ENCODE peak calls at places on chromosomes 7 and 10, in six cellular contexts. N, W, J, Q, P and A are unnamed samples.

GRCh38 chr7:134777908-134778580 is 1.4 kb upstream of the CALD1 start:
- DNase-seq in Q (no peak), J (no peak), P (no peak), W (no peak), N (no peak), A (no peak)

GRCh38 chr10:71440506-71441035 is 43.9 kb downstream of the CDH23 start:
- DNase-seq in J (no peak), N (no peak), W (no peak), P (no peak), Q (no peak), A (no peak)

GRCh38 chr7:45573636-45574470 is at the start of gene ADCY1:
- DNase-seq in P (no peak), Q (peak), W (no peak), J (peak), N (peak), A (no peak)

GRCh38 chr7:22189741-22190140 is 167.2 kb downstream of the RAPGEF5 start:
- DNase-seq in J (no peak), P (no peak), N (no peak), Q (no peak), W (no peak), A (no peak)

GRCh38 chr7:112001089-112001826 is 204.9 kb downstream of the DOCK4 start:
- DNase-seq in J (no peak), Q (no peak), N (no peak), P (no peak), W (no peak), A (no peak)

GRCh38 chr7:32533313-32534024 is 38.2 kb downstream of the AVL9 start:
- DNase-seq in N (no peak), P (no peak), Q (no peak), W (no peak), J (no peak), A (no peak)

GRCh38 chr10:77163670-77164348 is 473.8 kb downstream of the KCNMA1 start:
- DNase-seq in W (no peak), P (no peak), Q (peak), J (no peak), N (peak), A (no peak)

GRCh38 chr10:114110174-114110972 is 63.6 kb downstream of the CCDC186 start:
- DNase-seq in W (no peak), Q (no peak), N (no peak), J (no peak), P (no peak), A (no peak)

GRCh38 chr10:64648915-64649314 is 1127.7 kb downstream of the REEP3 start:
- DNase-seq in W (no peak), Q (peak), P (no peak), N (no peak), J (no peak), A (no peak)

GRCh38 chr7:47418910-47419309 is 163.0 kb downstream of the TNS3 start:
- DNase-seq in P (no peak), Q (no peak), J (no peak), W (no peak), N (no peak), A (no peak)

GRCh38 chr10:97312897-97313296 is 6.2 kb upstream of the FRAT1 start:
- DNase-seq in Q (no peak), P (no peak), J (no peak), N (no peak), W (no peak), A (no peak)

GRCh38 chr10:89793649-89794254 is 92.4 kb downstream of the KIF20B start:
- DNase-seq in W (peak), P (no peak), J (peak), Q (no peak), N (peak), A (no peak)

GRCh38 chr7:99485094-99485493 is 12.4 kb downstream of the ZNF789 start:
- DNase-seq in P (no peak), N (no peak), W (no peak), J (no peak), Q (no peak), A (no peak)

GRCh38 chr7:92645531-92646061 is 55.4 kb upstream of the FAM133B start:
- DNase-seq in J (no peak), N (no peak), W (no peak), Q (no peak), P (no peak), A (no peak)